ENCODE peak calls at places on chromosome 10, in four cellular contexts. N, V, W and L are unnamed samples.

GRCh38 chr10:78817361-78817760 is 251.4 kb upstream of the ZMIZ1 start:
- DNase-seq in N (no peak), V (no peak), W (peak; percentile 5), L (no peak)

GRCh38 chr10:110432814-110433565 is 64.7 kb upstream of the DUSP5 start:
- DNase-seq in N (no peak), V (no peak), W (no peak), L (no peak)

GRCh38 chr10:19629559-19629958 is 186.7 kb upstream of the PLXDC2 start:
- DNase-seq in N (peak; percentile 49), V (no peak), W (peak; percentile 34), L (peak; percentile 85)

GRCh38 chr10:6583447-6583846 is 3.4 kb upstream of the PRKCQ start:
- DNase-seq in N (no peak), V (no peak), W (no peak), L (no peak)

GRCh38 chr10:77605466-77605865 is 32.1 kb downstream of the KCNMA1 start:
- DNase-seq in N (no peak), V (no peak), W (peak; percentile 44), L (peak; percentile 64)

GRCh38 chr10:56679578-56679977 is 318.5 kb upstream of the ZWINT start:
- DNase-seq in N (no peak), V (no peak), W (no peak), L (no peak)

GRCh38 chr10:14749051-14749809 is 25.5 kb downstream of the FAM107B start:
- DNase-seq in N (peak; percentile 27), V (no peak), W (no peak), L (no peak)

GRCh38 chr10:101974091-101974799 is 81.7 kb downstream of the ARMH3 start:
- DNase-seq in N (no peak), V (no peak), W (no peak), L (peak; percentile 32)

GRCh38 chr10:767211-767610 is 77.7 kb upstream of the DIP2C start:
- DNase-seq in N (no peak), V (no peak), W (no peak), L (no peak)

GRCh38 chr10:27541728-27542285 is 37.7 kb downstream of the RAB18 start:
- DNase-seq in N (peak; percentile 8), V (no peak), W (no peak), L (no peak)

GRCh38 chr10:121158988-121159579 is 307.9 kb downstream of the WDR11 start:
- DNase-seq in N (peak; percentile 35), V (no peak), W (no peak), L (no peak)

GRCh38 chr10:122295423-122295947 is 24.4 kb downstream of the BTBD16 start:
- DNase-seq in N (no peak), V (no peak), W (no peak), L (no peak)

GRCh38 chr10:116669832-116670644 is 49.3 kb downstream of the PNLIPRP2 start:
- DNase-seq in N (peak; percentile 87), V (no peak), W (peak; percentile 92), L (peak; percentile 78)

GRCh38 chr10:132685121-132685891 is 100.6 kb downstream of the NKX6-2 start:
- DNase-seq in N (peak; percentile 77), V (no peak), W (no peak), L (peak; percentile 20)

GRCh38 chr10:3217301-3217700 is 44.7 kb upstream of the PITRM1 start:
- DNase-seq in N (no peak), V (no peak), W (no peak), L (no peak)

GRCh38 chr10:121490906-121491519 is 107.2 kb downstream of the FGFR2 start:
- DNase-seq in N (no peak), V (no peak), W (no peak), L (no peak)

GRCh38 chr10:22002531-22003110 is 909 bp downstream of the DNAJC1 start:
- DNase-seq in N (peak; percentile 46), V (peak; percentile 69), W (peak; percentile 12), L (peak; percentile 10)

GRCh38 chr10:112229096-112229495 is 45.5 kb upstream of the GPAM start:
- DNase-seq in N (no peak), V (no peak), W (no peak), L (no peak)

GRCh38 chr10:33392706-33393105 is 58.2 kb upstream of the NRP1 start:
- DNase-seq in N (no peak), V (no peak), W (no peak), L (no peak)

GRCh38 chr10:33388805-33389204 is 54.3 kb upstream of the NRP1 start:
- DNase-seq in N (no peak), V (no peak), W (no peak), L (no peak)

GRCh38 chr10:33388325-33388724 is 53.9 kb upstream of the NRP1 start:
- DNase-seq in N (no peak), V (no peak), W (no peak), L (no peak)

GRCh38 chr10:33390046-33390445 is 55.6 kb upstream of the NRP1 start:
- DNase-seq in N (no peak), V (no peak), W (no peak), L (no peak)

DNA sequence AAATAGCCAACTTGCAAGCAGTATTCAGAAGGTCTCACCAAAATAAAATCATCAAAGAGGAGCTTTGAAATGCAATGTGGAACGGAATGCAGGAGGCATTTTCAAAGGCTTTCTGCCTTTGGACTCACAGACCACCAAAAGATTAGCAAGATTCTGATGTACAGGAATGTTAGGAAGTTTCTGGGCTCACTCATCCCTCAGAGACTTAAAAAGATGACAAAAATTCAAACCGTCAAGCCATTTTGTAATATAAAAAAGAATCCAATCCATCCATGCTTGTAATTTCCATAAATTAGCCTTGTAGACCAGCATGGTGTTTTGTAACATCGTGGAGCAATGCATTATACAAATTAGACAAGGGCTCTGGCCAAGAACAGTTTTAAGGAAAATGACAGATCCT is 57.1 kb upstream of the NRP1 start:
- DNase-seq in N (no peak), V (no peak), W (no peak), L (no peak)
- TF ChIP-seq EZH2phosphoT487 in N (no peak), V (no peak), W (no peak), L (no peak)

DNA sequence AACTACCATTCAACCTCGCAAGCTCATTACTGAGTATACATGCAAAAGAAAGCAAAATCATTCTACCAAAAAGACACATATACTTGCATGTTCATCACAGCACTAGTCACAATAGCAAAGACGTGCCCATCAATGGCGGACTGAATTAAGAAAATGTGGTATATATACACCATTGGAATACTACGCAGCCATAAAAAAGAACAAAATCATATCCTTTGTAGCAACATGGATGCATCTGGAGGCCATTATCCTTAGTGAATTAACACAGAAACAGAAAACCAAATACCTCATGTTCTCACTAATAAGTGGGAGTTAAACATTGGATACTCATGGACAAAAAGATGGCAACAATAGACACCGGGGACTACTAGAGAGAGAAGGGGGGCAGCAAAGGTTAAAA is 6.4 kb downstream of the TRDMT1 start:
- DNase-seq in N (no peak), V (no peak), W (no peak), L (no peak)
- TF ChIP-seq EZH2phosphoT487 in N (no peak), V (no peak), W (no peak), L (no peak)

GRCh38 chr10:69634759-69635425 is 4.8 kb downstream of the FAM241B start:
- DNase-seq in N (no peak), V (no peak), W (no peak), L (no peak)
- TF ChIP-seq EZH2phosphoT487 in N (no peak), V (no peak), W (no peak), L (no peak)

DNA sequence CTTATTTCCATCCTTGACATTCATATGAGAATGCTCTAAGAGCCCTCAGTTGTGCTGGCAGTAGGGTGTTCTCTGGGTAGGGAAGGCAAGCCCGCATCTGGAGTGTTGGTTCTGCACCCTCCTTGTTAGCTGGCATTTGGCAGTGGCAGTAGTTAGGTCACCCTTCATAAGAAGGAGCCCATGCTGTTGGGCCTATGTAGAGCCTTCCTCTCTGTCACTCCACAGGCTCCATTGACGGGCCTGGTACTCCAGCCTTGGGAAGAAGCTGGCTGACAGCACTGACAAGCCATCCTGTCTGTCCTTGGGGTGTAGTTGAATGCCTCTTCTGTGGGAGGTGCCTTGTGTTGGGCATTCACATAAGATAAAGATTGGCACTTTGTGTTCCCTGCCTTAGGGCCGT is 89.7 kb downstream of the BMPR1A start:
- DNase-seq in N (no peak), V (no peak), W (no peak), L (no peak)
- TF ChIP-seq EZH2phosphoT487 in N (no peak), V (no peak), W (no peak), L (no peak)